ENCODE peak calls at places on chromosome 21, in four cellular contexts. R, P, W and Q are unnamed samples.

GRCh38 chr21:32702702-32703101 is 25.1 kb downstream of the SYNJ1 start:
- DNase-seq in W (no peak), P (no peak), R (peak; percentile 63), Q (no peak)

GRCh38 chr21:37845535-37845934 is 70.7 kb downstream of the KCNJ6 start:
- DNase-seq in W (no peak), P (no peak), R (no peak), Q (no peak)

GRCh38 chr21:46098303-46099141 is 610 bp downstream of the COL6A2 start:
- DNase-seq in R (peak; percentile 36), P (peak; percentile 73), W (peak; percentile 10), Q (no peak)

GRCh38 chr21:41895643-41896493 is 16.7 kb upstream of the PRDM15 start:
- DNase-seq in R (peak; percentile 11), P (no peak), W (peak; percentile 32), Q (no peak)

GRCh38 chr21:45555557-45556301 is 13.5 kb upstream of the SLC19A1 start:
- DNase-seq in W (peak; percentile 89), P (peak; percentile 89), R (peak; percentile 86), Q (peak; percentile 43)

GRCh38 chr21:34962586-34963222 is 86.4 kb downstream of the RUNX1 start:
- DNase-seq in W (no peak), R (no peak), P (no peak), Q (no peak)

GRCh38 chr21:18147678-18148077 is 97.0 kb upstream of the CHODL start:
- DNase-seq in R (peak; percentile 3), W (no peak), P (no peak), Q (no peak)

GRCh38 chr21:44790401-44790800 is 11.2 kb downstream of the UBE2G2 start:
- DNase-seq in W (no peak), P (no peak), R (no peak), Q (no peak)

GRCh38 chr21:46118871-46119564 is 21.1 kb downstream of the COL6A2 start:
- DNase-seq in R (no peak), P (peak; percentile 70), W (peak; percentile 6), Q (no peak)

GRCh38 chr21:31786164-31786920 is 54.4 kb upstream of the SCAF4 start:
- DNase-seq in W (no peak), R (no peak), P (no peak), Q (no peak)

GRCh38 chr21:41370840-41371697 is 9.2 kb downstream of the MX2 start:
- DNase-seq in W (no peak), R (peak; percentile 26), P (no peak), Q (no peak)

GRCh38 chr21:37460196-37460595 is 93.6 kb downstream of the DYRK1A start:
- DNase-seq in W (no peak), P (no peak), R (no peak), Q (no peak)